ENCODE peak calls at places on chromosomes 16 and 17, in seven cellular contexts. W, T, G, K, D, I and C are unnamed samples.

GRCh38 chr17:42536048-42536371 is at the start of gene NAGLU:
- DNase-seq in T (peak; percentile 72), G (peak; percentile 98), I (peak; percentile 98), K (peak; percentile 92), D (peak; percentile 79), W (peak; percentile 99), C (no peak)

GRCh38 chr17:29590261-29590978 is 972 bp upstream of the GIT1 start:
- DNase-seq in I (no peak), W (no peak), K (peak; percentile 48), G (no peak), D (peak; percentile 58), T (no peak), C (peak; percentile 89)

GRCh38 chr17:75854111-75854748 is 905 bp downstream of the WBP2 start:
- DNase-seq in W (peak; percentile 45), I (no peak), D (peak; percentile 57), G (no peak), T (no peak), K (peak; percentile 62), C (no peak)

GRCh38 chr16:85511938-85512551 is 101.1 kb upstream of the GSE1 start:
- DNase-seq in D (no peak), W (no peak), G (no peak), T (no peak), I (no peak), K (no peak), C (no peak)

GRCh38 chr16:77183137-77183536 is 7.9 kb upstream of the MON1B start:
- DNase-seq in T (no peak), G (no peak), I (no peak), D (peak; percentile 4), K (no peak), W (no peak), C (no peak)

GRCh38 chr16:35319536-35320192 is 1860.3 kb downstream of the TP53TG3F start:
- DNase-seq in G (no peak), D (no peak), W (no peak), T (no peak), I (no peak), K (no peak), C (no peak)

GRCh38 chr17:9383828-9384227 is 191.8 kb downstream of the STX8 start:
- DNase-seq in D (no peak), I (no peak), T (no peak), G (no peak), K (no peak), W (no peak), C (no peak)

GRCh38 chr16:28574925-28575324 is 21.2 kb downstream of the SGF29 start:
- DNase-seq in W (no peak), T (no peak), K (no peak), I (no peak), G (no peak), D (no peak), C (no peak)

GRCh38 chr17:55283256-55283965 is 18.7 kb downstream of the HLF start:
- DNase-seq in T (no peak), G (no peak), W (no peak), K (no peak), D (no peak), I (no peak), C (no peak)

GRCh38 chr16:81629032-81629802 is 149.9 kb upstream of the PLCG2 start:
- DNase-seq in I (no peak), W (no peak), D (no peak), K (no peak), T (no peak), G (no peak), C (no peak)

GRCh38 chr17:65198653-65199382 is 61.6 kb downstream of the RGS9 start:
- DNase-seq in G (no peak), K (peak; percentile 75), D (peak; percentile 69), T (no peak), I (no peak), W (no peak), C (no peak)

GRCh38 chr16:77918792-77919707 is 103.3 kb upstream of the CLEC3A start:
- DNase-seq in G (no peak), D (peak; percentile 78), W (no peak), T (no peak), I (no peak), K (no peak), C (no peak)

GRCh38 chr16:26563018-26563417 is 503.7 kb upstream of the C16orf82 start:
- DNase-seq in K (no peak), D (no peak), G (no peak), W (no peak), T (no peak), I (no peak), C (no peak)

GRCh38 chr16:73420244-73421040 is 372.5 kb upstream of the ZFHX3 start:
- DNase-seq in W (no peak), T (no peak), I (no peak), K (no peak), G (no peak), D (no peak), C (no peak)

GRCh38 chr17:50928662-50929061 is 62.5 kb upstream of the TOB1 start:
- DNase-seq in K (no peak), T (no peak), W (no peak), I (no peak), D (no peak), G (no peak), C (no peak)

GRCh38 chr16:46857261-46857962 is 26.4 kb upstream of the C16orf87 start:
- DNase-seq in W (no peak), D (peak; percentile 82), K (peak; percentile 50), T (no peak), G (no peak), I (no peak), C (no peak)

GRCh38 chr16:4682616-4683254 is 10.6 kb upstream of the NUDT16L1 start:
- DNase-seq in K (peak; percentile 23), I (no peak), T (peak; percentile 45), G (peak; percentile 79), D (peak; percentile 18), W (peak; percentile 75), C (no peak)
- TF ChIP-seq CTCF in K (peak; percentile 31), I (peak; percentile 43), T (peak; percentile 25), G (peak; percentile 78), D (peak; percentile 36), W (peak; percentile 51), C (peak; percentile 56)

GRCh38 chr16:2432286-2432685 is 3.0 kb downstream of the CCNF start:
- DNase-seq in W (no peak), D (no peak), T (no peak), K (no peak), G (no peak), I (no peak), C (peak; percentile 22)

GRCh38 chr16:2429037-2429770 is at the start of gene CCNF:
- DNase-seq in W (peak; percentile 98), G (peak; percentile 98), D (peak; percentile 92), T (peak; percentile 98), I (peak; percentile 97), K (peak; percentile 97), C (peak; percentile 97)

GRCh38 chr16:2428787-2429036 is 535 bp upstream of the CCNF start:
- DNase-seq in W (no peak), K (no peak), I (no peak), G (no peak), D (no peak), T (no peak), C (no peak)

GRCh38 chr16:2428051-2428786 is 1.0 kb upstream of the CCNF start:
- DNase-seq in T (no peak), D (no peak), K (peak; percentile 38), I (peak; percentile 47), G (peak; percentile 40), W (no peak), C (peak; percentile 91)

DNA sequence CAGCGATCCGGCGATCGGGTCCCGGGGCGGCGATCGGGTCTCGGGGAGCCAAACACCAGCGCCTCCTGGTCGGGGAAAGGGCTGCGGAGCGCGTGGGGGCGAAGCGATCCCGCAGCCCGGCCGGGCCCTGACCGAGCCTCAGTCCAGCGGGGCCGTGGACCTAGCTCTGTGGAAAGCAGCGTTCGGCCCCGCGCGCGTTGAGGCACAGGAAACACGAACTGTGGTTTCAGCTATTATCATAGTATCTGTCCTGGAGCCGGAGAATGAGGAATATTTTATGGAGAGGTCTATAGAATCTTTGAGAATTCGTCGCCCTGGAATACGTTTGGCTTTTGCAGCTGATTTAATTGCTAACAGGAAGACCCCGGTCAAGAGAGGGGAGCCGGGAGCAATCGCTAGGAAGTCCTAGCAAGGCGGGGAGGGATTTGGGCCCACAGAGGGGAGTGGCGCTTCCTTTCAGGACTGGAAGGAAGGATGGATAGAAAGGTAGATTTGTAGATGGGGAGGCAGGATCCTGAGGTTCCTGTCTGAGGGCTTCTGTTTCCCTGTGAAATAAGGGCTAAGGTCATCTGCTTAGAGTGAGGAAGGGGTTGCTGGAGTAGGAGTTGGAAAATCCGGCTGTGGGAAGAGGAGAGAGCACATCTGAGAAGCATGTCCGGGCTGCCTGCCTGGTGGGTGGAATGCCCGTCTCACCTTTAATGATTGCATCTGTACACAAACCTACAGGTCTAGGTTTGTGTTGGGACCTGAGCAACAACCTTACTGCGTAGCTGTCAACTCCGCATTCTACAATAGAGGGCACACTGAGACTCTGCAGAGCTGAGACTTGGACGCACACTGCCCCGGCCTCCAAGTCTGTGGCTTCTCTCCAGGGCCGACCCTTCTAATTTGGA is 770 bp downstream of the CCNF start:
- DNase-seq in T (no peak), G (no peak), W (no peak), K (peak; percentile 28), D (peak; percentile 19), I (no peak), C (no peak)
- TF ChIP-seq CTCF in T (no peak), G (no peak), W (no peak), K (peak; percentile 21), D (no peak), I (no peak), C (peak; percentile 53)

DNA sequence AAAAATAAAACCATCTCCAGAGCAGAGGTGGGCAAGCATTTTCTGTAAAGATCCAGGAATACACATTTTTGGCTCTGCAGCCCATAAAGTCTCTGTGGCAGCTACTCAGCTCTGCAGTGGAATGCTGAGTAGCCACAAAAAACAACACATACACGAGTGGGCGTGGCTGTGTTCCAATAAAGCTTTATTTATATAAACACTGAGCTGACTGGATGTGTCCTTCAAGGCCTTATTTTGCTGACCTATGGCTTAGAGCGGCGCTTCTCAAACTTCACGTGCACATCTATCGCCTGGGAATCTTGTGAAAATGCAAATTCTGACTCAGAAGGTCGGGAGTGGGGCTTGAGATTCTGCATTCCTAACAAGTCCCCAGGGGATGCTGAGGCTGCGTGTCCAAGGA is 39.7 kb downstream of the XYLT1 start:
- DNase-seq in W (no peak), G (no peak), K (no peak), T (no peak), I (no peak), D (peak; percentile 25), C (no peak)
- TF ChIP-seq CTCF in W (no peak), G (no peak), K (no peak), T (no peak), I (no peak), D (no peak), C (no peak)

GRCh38 chr16:13392341-13392740 is 490.9 kb downstream of the SHISA9 start:
- DNase-seq in I (no peak), T (no peak), D (no peak), W (no peak), G (no peak), K (no peak), C (no peak)

GRCh38 chr16:13393816-13394215 is 492.4 kb downstream of the SHISA9 start:
- DNase-seq in K (no peak), G (no peak), I (no peak), D (no peak), W (no peak), T (no peak), C (no peak)

GRCh38 chr16:13401631-13402030 is 500.2 kb downstream of the SHISA9 start:
- DNase-seq in G (no peak), I (no peak), T (no peak), D (no peak), K (no peak), W (no peak), C (no peak)

GRCh38 chr16:13402601-13403000 is 501.2 kb downstream of the SHISA9 start:
- DNase-seq in W (no peak), I (no peak), K (no peak), T (no peak), D (no peak), G (no peak), C (no peak)

GRCh38 chr16:13397126-13397525 is 495.7 kb downstream of the SHISA9 start:
- DNase-seq in I (no peak), T (no peak), D (no peak), G (no peak), W (no peak), K (no peak), C (no peak)
- TF ChIP-seq CTCF in I (no peak), T (no peak), D (no peak), G (no peak), W (no peak), K (no peak), C (no peak)